ENCODE peak calls at places on chromosomes 2 and 18, in eight cellular contexts. F, A, X, O, S, B, E and V are unnamed samples.

GRCh38 chr2:21519821-21520220 is 396.1 kb downstream of the TDRD15 start:
- DNase-seq in B (no peak), O (no peak), A (no peak), F (no peak), S (no peak), X (no peak), E (no peak), V (no peak)

GRCh38 chr18:63974991-63975390 is 5.1 kb downstream of the SERPINB8 start:
- DNase-seq in E (no peak), S (no peak), B (no peak), A (no peak), X (no peak), O (no peak), F (no peak), V (no peak)

GRCh38 chr2:241011751-241012510 is 13.5 kb downstream of the SNED1 start:
- DNase-seq in S (peak), F (no peak), O (no peak), B (no peak), A (no peak), E (no peak), X (no peak), V (no peak)

GRCh38 chr18:62697636-62698035 is 17.7 kb upstream of the PHLPP1 start:
- DNase-seq in X (no peak), O (no peak), E (no peak), F (no peak), S (no peak), B (no peak), A (no peak), V (no peak)

GRCh38 chr2:102050854-102051391 is 59.2 kb downstream of the IL1R2 start:
- DNase-seq in X (no peak), B (no peak), A (peak), E (no peak), S (no peak), O (peak), F (no peak), V (no peak)

GRCh38 chr2:135072125-135072997 is 20.3 kb downstream of the RAB3GAP1 start:
- DNase-seq in X (no peak), F (no peak), O (no peak), S (no peak), B (no peak), A (no peak), E (peak), V (peak)

GRCh38 chr2:223626713-223627112 is 24.6 kb upstream of the SCG2 start:
- DNase-seq in O (peak), X (no peak), F (no peak), A (no peak), B (no peak), E (no peak), S (no peak), V (no peak)

GRCh38 chr2:147374410-147374811 is 470.4 kb upstream of the ACVR2A start:
- DNase-seq in F (no peak), A (no peak), O (peak), X (no peak), S (no peak), E (no peak), B (no peak), V (no peak)

GRCh38 chr2:107091163-107091864 is 205.3 kb upstream of the ST6GAL2 start:
- DNase-seq in S (no peak), X (no peak), O (no peak), E (no peak), A (peak), F (no peak), B (no peak), V (no peak)

GRCh38 chr2:46827274-46827930 is 88.2 kb downstream of the MCFD2 start:
- DNase-seq in E (no peak), B (no peak), S (no peak), F (no peak), A (no peak), O (peak), X (no peak), V (no peak)